ENCODE peak calls at places on chromosome 17, in four cellular contexts. J, G, E and S are unnamed samples.

GRCh38 chr17:80443498-80443897 is 28.5 kb downstream of the ENDOV start:
- DNase-seq in J (no peak), G (no peak), E (no peak), S (no peak)

GRCh38 chr17:237406-237955 is 56.0 kb upstream of the DOC2B start:
- DNase-seq in J (no peak), G (no peak), E (no peak), S (no peak)

GRCh38 chr17:74768763-74769114 is 7.4 kb downstream of the NAT9 start:
- DNase-seq in J (no peak), G (no peak), E (no peak), S (no peak)

GRCh38 chr17:36547776-36548175 is 3.1 kb downstream of the GGNBP2 start:
- DNase-seq in J (no peak), G (no peak), E (no peak), S (no peak)

GRCh38 chr17:72590882-72591499 is 470.2 kb downstream of the SOX9 start:
- DNase-seq in J (no peak), G (no peak), E (no peak), S (no peak)

GRCh38 chr17:81871387-81872120 is 417 bp upstream of the ARHGDIA start:
- DNase-seq in J (peak; percentile 80), G (no peak), E (peak; percentile 86), S (no peak)

GRCh38 chr17:47945080-47945479 is 3.7 kb downstream of the PNPO start:
- DNase-seq in J (no peak), G (no peak), E (no peak), S (no peak)

GRCh38 chr17:42667088-42667951 is 8.2 kb downstream of the TUBG2 start:
- DNase-seq in J (peak; percentile 87), G (no peak), E (peak; percentile 47), S (no peak)

GRCh38 chr17:43578699-43579569 is 32.8 kb upstream of the ETV4 start:
- DNase-seq in J (no peak), G (no peak), E (peak; percentile 46), S (no peak)

GRCh38 chr17:82353484-82353883 is 5.6 kb upstream of the TEX19 start:
- DNase-seq in J (no peak), G (no peak), E (no peak), S (no peak)

GRCh38 chr17:67390646-67391480 is 13.8 kb downstream of the PITPNC1 start:
- DNase-seq in J (peak; percentile 89), G (no peak), E (peak; percentile 86), S (peak; percentile 77)

GRCh38 chr17:21036361-21036881 is 6.4 kb downstream of the USP22 start:
- DNase-seq in J (no peak), G (no peak), E (no peak), S (no peak)

GRCh38 chr17:41519501-41520224 is 973 bp upstream of the KRT15 start:
- DNase-seq in J (no peak), G (peak; percentile 29), E (no peak), S (no peak)

GRCh38 chr17:75313941-75314550 is 24.8 kb upstream of the SLC25A19 start:
- DNase-seq in J (no peak), G (no peak), E (peak; percentile 73), S (no peak)

GRCh38 chr17:15475620-15476354 is 8.4 kb upstream of the CDRT4 start:
- DNase-seq in J (no peak), G (no peak), E (peak; percentile 10), S (no peak)

GRCh38 chr17:81684442-81684911 is 666 bp downstream of the HGS start:
- DNase-seq in J (no peak), G (no peak), E (peak; percentile 44), S (no peak)

GRCh38 chr17:42484304-42484703 is 25.6 kb downstream of the ATP6V0A1 start:
- DNase-seq in J (no peak), G (no peak), E (peak; percentile 99), S (no peak)

GRCh38 chr17:28030386-28030785 is 12.1 kb upstream of the NLK start:
- DNase-seq in J (no peak), G (no peak), E (peak; percentile 22), S (no peak)

GRCh38 chr17:70810609-70811008 is 641.3 kb downstream of the KCNJ2 start:
- DNase-seq in J (no peak), G (no peak), E (no peak), S (no peak)

GRCh38 chr17:29063992-29064391 is 21.1 kb downstream of the PIPOX start:
- DNase-seq in J (no peak), G (no peak), E (no peak), S (no peak)

GRCh38 chr17:30278032-30278431 is 13.7 kb downstream of the BLMH start:
- DNase-seq in J (no peak), G (no peak), E (peak; percentile 49), S (no peak)

GRCh38 chr17:13788385-13788784 is 186.7 kb upstream of the HS3ST3A1 start:
- DNase-seq in J (no peak), G (no peak), E (no peak), S (no peak)

GRCh38 chr17:30969989-30970680 is 704 bp upstream of the RNF135 start:
- DNase-seq in J (no peak), G (no peak), E (no peak), S (no peak)

GRCh38 chr17:82752371-82753200 is 721 bp downstream of the TBCD start:
- DNase-seq in J (no peak), G (peak; percentile 67), E (no peak), S (no peak)

GRCh38 chr17:15381707-15382106 is 40.3 kb upstream of the TEKT3 start:
- DNase-seq in J (no peak), G (no peak), E (no peak), S (no peak)

GRCh38 chr17:82917656-82918345 is 78.0 kb upstream of the ZNF750 start:
- DNase-seq in J (no peak), G (peak; percentile 50), E (peak; percentile 23), S (no peak)

GRCh38 chr17:50798424-50799344 is 31.4 kb upstream of the ANKRD40CL start:
- DNase-seq in J (no peak), G (no peak), E (no peak), S (no peak)

GRCh38 chr17:17959520-17960361 is 12.5 kb downstream of the TOM1L2 start:
- DNase-seq in J (no peak), G (no peak), E (no peak), S (peak; percentile 69)

GRCh38 chr17:58947411-58948208 is 159.1 kb downstream of the TRIM37 start:
- DNase-seq in J (no peak), G (no peak), E (no peak), S (no peak)

GRCh38 chr17:78716814-78717393 is 65.2 kb downstream of the CYTH1 start:
- DNase-seq in J (no peak), G (no peak), E (no peak), S (no peak)

GRCh38 chr17:78718575-78719209 is 63.4 kb downstream of the CYTH1 start:
- DNase-seq in J (no peak), G (no peak), E (no peak), S (no peak)

GRCh38 chr17:78715876-78716275 is 66.2 kb downstream of the CYTH1 start:
- DNase-seq in J (no peak), G (no peak), E (no peak), S (no peak)

GRCh38 chr17:78716292-78716691 is 65.8 kb downstream of the CYTH1 start:
- DNase-seq in J (no peak), G (no peak), E (no peak), S (no peak)

DNA sequence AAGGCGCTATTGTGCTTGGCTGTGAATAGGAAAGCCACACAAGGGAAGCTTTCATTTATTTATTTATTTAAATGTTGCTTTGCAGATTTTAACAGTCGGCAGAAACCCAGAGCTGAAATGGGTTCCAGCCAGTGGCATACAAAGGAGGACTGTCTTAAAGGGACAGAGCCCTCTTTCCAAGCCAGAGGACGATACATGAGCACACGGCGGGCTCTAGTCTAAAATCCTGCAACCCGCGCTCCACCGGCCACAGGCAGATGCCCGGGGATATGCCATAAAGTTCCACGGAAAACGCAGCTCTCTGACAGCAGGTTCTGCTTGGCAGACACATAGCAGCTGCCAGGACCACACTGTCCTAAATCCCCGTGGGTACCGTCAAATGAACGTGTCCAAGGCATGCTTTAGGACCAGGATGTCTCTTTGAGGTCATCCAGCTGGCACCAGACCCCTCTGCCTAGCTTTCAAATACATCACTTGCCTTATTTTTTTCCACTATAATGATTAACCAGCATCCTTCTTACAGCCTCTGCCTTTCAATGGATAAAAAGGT is 64.6 kb downstream of the CYTH1 start:
- DNase-seq in J (no peak), G (no peak), E (peak; percentile 39), S (no peak)
- H3K4me1 ChIP-seq in J (peaks cover 9% of the 10 kb centered on the region), G (peaks cover 10% of the 10 kb centered on the region), E (peaks cover 68% of the 10 kb centered on the region), S (peaks cover 56% of the 10 kb centered on the region)

GRCh38 chr17:2089021-2089422 is 34.1 kb downstream of the HIC1 start:
- DNase-seq in J (no peak), G (peak; percentile 21), E (no peak), S (no peak)
- TF ChIP-seq TCF7L2 in J (no peak), G (no peak), E (no peak), S (no peak)

GRCh38 chr17:78273813-78274212 is 42.4 kb downstream of the TMEM235 start:
- DNase-seq in J (no peak), G (no peak), E (no peak), S (no peak)
- H3K4me1 ChIP-seq in J (peaks cover 8% of the 10 kb centered on the region), G (peaks cover 59% of the 10 kb centered on the region), E (peaks cover 18% of the 10 kb centered on the region), S (peaks cover 29% of the 10 kb centered on the region)

GRCh38 chr17:19975601-19976000 is 2.0 kb downstream of the AKAP10 start:
- DNase-seq in J (no peak), G (no peak), E (no peak), S (no peak)
- TF ChIP-seq TCF7L2 in J (no peak), G (no peak), E (no peak), S (no peak)

GRCh38 chr17:57852041-57852954 is 2.5 kb upstream of the MRPS23 start:
- DNase-seq in J (no peak), G (no peak), E (no peak), S (no peak)
- H3K4me1 ChIP-seq in J (peaks cover 39% of the 10 kb centered on the region), G (peaks cover 32% of the 10 kb centered on the region), E (peaks cover 78% of the 10 kb centered on the region), S (peaks cover 25% of the 10 kb centered on the region)

DNA sequence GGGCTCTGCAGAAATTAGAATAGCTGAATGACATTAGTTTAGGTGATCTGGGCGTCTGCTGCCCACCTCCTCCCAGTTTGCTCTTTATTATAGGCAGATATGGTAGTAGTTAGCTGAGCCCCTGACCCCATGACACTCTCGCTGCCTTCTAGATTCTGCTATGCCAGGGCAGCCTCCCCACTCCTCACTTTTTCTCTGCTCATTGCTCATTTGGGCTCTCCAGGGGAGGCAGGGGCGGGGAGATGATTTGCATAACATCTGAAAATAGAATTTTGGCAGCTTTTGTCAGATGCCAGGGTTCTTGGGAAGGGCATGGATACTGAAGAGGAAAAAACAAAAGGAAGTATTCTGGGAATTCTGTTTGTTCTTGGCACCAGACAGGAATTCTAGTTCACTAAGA is 78.0 kb upstream of the GAS7 start:
- DNase-seq in J (no peak), G (no peak), E (no peak), S (no peak)
- TF ChIP-seq TCF7L2 in J (no peak), G (no peak), E (no peak), S (no peak)

DNA sequence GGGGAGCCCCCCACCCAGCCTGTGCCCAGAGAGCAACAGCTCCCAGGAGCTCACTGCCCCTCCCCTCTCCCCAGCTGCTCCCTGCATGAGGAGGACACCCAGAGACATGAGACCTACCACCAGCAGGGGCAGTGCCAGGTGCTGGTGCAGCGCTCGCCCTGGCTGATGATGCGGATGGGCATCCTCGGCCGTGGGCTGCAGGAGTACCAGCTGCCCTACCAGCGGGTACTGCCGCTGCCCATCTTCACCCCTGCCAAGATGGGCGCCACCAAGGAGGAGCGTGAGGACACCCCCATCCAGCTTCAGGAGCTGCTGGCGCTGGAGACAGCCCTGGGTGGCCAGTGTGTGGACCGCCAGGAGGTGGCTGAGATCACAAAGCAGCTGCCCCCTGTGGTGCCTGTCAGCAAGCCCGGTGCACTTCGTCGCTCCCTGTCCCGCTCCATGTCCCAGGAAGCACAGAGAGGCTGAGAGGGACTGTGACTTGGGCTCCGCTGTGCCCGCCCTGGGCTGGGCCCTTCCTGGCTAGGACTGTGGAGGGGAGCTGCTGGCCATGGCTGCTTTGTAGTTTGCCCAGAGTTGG is 583 bp downstream of the TCAP start:
- DNase-seq in J (no peak), G (no peak), E (no peak), S (no peak)
- H3K4me1 ChIP-seq in J (peaks cover 37% of the 10 kb centered on the region), G (peaks cover 89% of the 10 kb centered on the region), E (peaks cover 59% of the 10 kb centered on the region), S (peaks cover 46% of the 10 kb centered on the region)